ENCODE peak calls at places on chromosomes 12 and 14, in five cellular contexts. G is AG04450, Y is RWPE2, P is SJCRH30, N is fibroblast of lung. J is an unnamed sample.

GRCh38 chr14:91143862-91144261 is 30.0 kb downstream of the DGLUCY start:
- DNase-seq in Y (no peak), P (no peak), N (no peak), G (no peak), J (no peak)

GRCh38 chr12:2456813-2457186 is 338.0 kb upstream of the FKBP4 start:
- DNase-seq in G (no peak), Y (peak; percentile 45), P (no peak), N (no peak), J (no peak)

GRCh38 chr12:67413577-67413976 is 144.4 kb downstream of the CAND1 start:
- DNase-seq in G (no peak), P (no peak), N (no peak), Y (no peak), J (no peak)

GRCh38 chr12:98418357-98419075 is 96.9 kb upstream of the TMPO start:
- DNase-seq in Y (peak; percentile 92), G (peak; percentile 83), P (peak; percentile 84), N (peak; percentile 99), J (no peak)

GRCh38 chr12:11658796-11659195 is 9.3 kb downstream of the ETV6 start:
- DNase-seq in P (no peak), N (peak; percentile 94), G (no peak), Y (no peak), J (no peak)

GRCh38 chr12:44317651-44318126 is 481.8 kb downstream of the TMEM117 start:
- DNase-seq in P (peak; percentile 13), N (peak; percentile 29), Y (no peak), G (peak; percentile 3), J (peak; percentile 40)

GRCh38 chr12:21502164-21502496 is 541 bp downstream of the GOLT1B start:
- DNase-seq in P (no peak), Y (no peak), G (no peak), N (peak; percentile 57), J (no peak)

GRCh38 chr14:90281261-90281660 is 24.9 kb downstream of the PSMC1 start:
- DNase-seq in N (peak; percentile 90), Y (no peak), P (no peak), G (peak; percentile 26), J (no peak)

GRCh38 chr12:88639361-88639760 is 59.1 kb upstream of the KITLG start:
- DNase-seq in P (peak; percentile 22), G (no peak), Y (no peak), N (peak; percentile 66), J (peak; percentile 11)

GRCh38 chr14:59463773-59464650 is 1.2 kb downstream of the GPR135 start:
- DNase-seq in P (no peak), N (peak; percentile 52), G (no peak), Y (no peak), J (no peak)

GRCh38 chr12:27711312-27711682 is 665 bp downstream of the MRPS35 start:
- DNase-seq in Y (no peak), P (no peak), G (no peak), N (peak; percentile 9), J (peak; percentile 14)

GRCh38 chr12:102376251-102376747 is 104.1 kb downstream of the IGF1 start:
- DNase-seq in G (no peak), Y (no peak), P (no peak), N (peak; percentile 34), J (no peak)

GRCh38 chr12:40157307-40157706 is 51.4 kb upstream of the SLC2A13 start:
- DNase-seq in Y (no peak), G (no peak), N (no peak), P (no peak), J (no peak)

GRCh38 chr12:80707126-80707829 is at the start of gene MYF6:
- DNase-seq in G (no peak), Y (no peak), N (no peak), P (no peak), J (no peak)

GRCh38 chr12:105555556-105555973 is 225.1 kb downstream of the C12orf75 start:
- DNase-seq in P (no peak), G (no peak), Y (no peak), N (peak; percentile 48), J (no peak)

GRCh38 chr14:51676549-51676948 is 24.8 kb downstream of the FRMD6 start:
- DNase-seq in N (peak; percentile 66), G (no peak), P (no peak), Y (no peak), J (no peak)

GRCh38 chr14:20601522-20601921 is 10.3 kb upstream of the RNASE12 start:
- DNase-seq in P (no peak), G (no peak), Y (no peak), N (no peak), J (no peak)

GRCh38 chr14:96261053-96261452 is 5.0 kb downstream of the BDKRB1 start:
- DNase-seq in G (no peak), N (no peak), Y (peak; percentile 16), P (no peak), J (no peak)

GRCh38 chr14:55807059-55807499 is 227.1 kb downstream of the KTN1 start:
- DNase-seq in N (peak; percentile 86), Y (peak; percentile 90), P (peak; percentile 75), G (no peak), J (no peak)

GRCh38 chr12:12004524-12004923 is 66.2 kb upstream of the BCL2L14 start:
- DNase-seq in G (no peak), P (no peak), N (no peak), Y (no peak), J (no peak)

GRCh38 chr12:80176706-80177105 is 77.4 kb downstream of the OTOGL start:
- DNase-seq in G (no peak), Y (no peak), P (no peak), N (no peak), J (no peak)

GRCh38 chr14:67285876-67286452 is 44.7 kb downstream of the PALS1 start:
- DNase-seq in P (no peak), N (peak; percentile 44), Y (no peak), G (peak; percentile 16), J (no peak)

GRCh38 chr14:102278631-102278935 is 26.4 kb downstream of the MOK start:
- DNase-seq in G (no peak), Y (no peak), N (no peak), P (no peak), J (no peak)

GRCh38 chr14:69059658-69060648 is 80.9 kb upstream of the ACTN1 start:
- DNase-seq in N (peak; percentile 98), G (peak; percentile 93), Y (no peak), P (no peak), J (no peak)

GRCh38 chr12:108838194-108839010 is 19.0 kb downstream of the SSH1 start:
- DNase-seq in N (peak; percentile 100), Y (peak; percentile 98), G (peak; percentile 100), P (peak; percentile 96), J (no peak)

GRCh38 chr12:106345739-106346138 is 11.8 kb upstream of the POLR3B start:
- DNase-seq in Y (no peak), N (peak; percentile 64), G (no peak), P (peak; percentile 23), J (peak; percentile 69)

GRCh38 chr12:53684654-53685220 is 8.9 kb upstream of the ATP5MC2 start:
- DNase-seq in Y (no peak), P (no peak), G (no peak), N (no peak), J (no peak)

GRCh38 chr14:85537526-85537925 is 7.6 kb downstream of the FLRT2 start:
- DNase-seq in N (no peak), G (no peak), P (no peak), Y (no peak), J (no peak)
- H3K4me3 ChIP-seq in N (no peak overlapping the region), G (no peak overlapping the region), P (no peak overlapping the region), Y (no peak overlapping the region), J (no peak overlapping the region)

GRCh38 chr12:51270067-51270846 is at the start of gene SMAGP:
- DNase-seq in G (no peak), N (peak; percentile 46), P (peak; percentile 63), Y (peak; percentile 77), J (peak; percentile 76)
- H3K27ac ChIP-seq in G (peak within 1 kb of the TSS; percentile 75), N (peak within 1 kb of the TSS; percentile 86), P (no peak within 1 kb of the TSS), Y (peak within 1 kb of the TSS; percentile 86), J (peak within 1 kb of the TSS; percentile 41)

DNA sequence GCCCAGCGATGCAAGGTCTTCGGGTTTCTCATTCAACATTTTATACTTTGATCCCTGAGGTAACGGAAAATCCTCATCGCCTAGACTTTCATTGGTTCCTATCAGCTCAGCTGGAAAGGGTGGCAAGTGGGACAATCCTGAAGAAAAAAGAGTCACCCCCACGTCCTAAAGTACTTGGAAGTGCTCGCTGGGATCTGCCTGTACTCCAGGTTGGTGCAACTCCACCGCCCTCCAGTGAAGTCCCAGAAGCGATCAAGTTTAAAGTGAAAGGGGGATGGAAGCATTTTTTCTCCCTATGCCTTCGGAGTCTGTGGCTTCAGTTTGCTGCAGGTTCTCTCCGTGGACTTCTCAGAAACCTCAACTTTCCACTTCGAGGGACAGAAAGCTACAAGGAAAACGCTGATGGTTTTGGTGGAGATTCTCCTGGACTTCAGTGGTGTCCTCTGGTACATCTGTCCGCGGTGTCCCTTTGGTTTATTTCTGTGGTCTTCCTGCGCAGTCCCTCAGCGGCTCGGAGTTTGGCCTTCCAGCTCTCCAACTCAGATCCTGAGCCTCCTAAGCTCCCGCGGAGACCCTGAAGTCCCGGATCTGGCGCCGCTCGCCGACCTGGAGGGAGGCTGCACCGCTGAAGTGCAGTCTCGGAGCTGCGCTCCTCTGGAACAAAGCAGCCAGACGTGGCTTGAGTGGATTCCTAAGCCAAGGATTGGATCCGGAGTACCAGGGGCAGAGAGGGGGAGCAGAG is 1.7 kb upstream of the LRFN5 start:
- DNase-seq in Y (no peak), P (peak; percentile 81), N (peak; percentile 89), G (peak; percentile 66), J (peak; percentile 48)
- H3K27me3 ChIP-seq in Y (peaks cover 85% of the 10 kb centered on the region), P (peaks cover 3% of the 10 kb centered on the region), N (peaks cover 12% of the 10 kb centered on the region), G (peaks cover 15% of the 10 kb centered on the region), J (peaks cover 77% of the 10 kb centered on the region)

GRCh38 chr12:5660271-5660670 is 228.4 kb downstream of the NTF3 start:
- DNase-seq in Y (no peak), P (no peak), G (no peak), N (no peak), J (no peak)

GRCh38 chr12:5665615-5666014 is 233.7 kb downstream of the NTF3 start:
- DNase-seq in G (no peak), P (no peak), Y (no peak), N (peak; percentile 84), J (no peak)

GRCh38 chr12:5656836-5657235 is 224.9 kb downstream of the NTF3 start:
- DNase-seq in G (no peak), P (peak; percentile 17), Y (no peak), N (peak; percentile 3), J (no peak)

GRCh38 chr12:5661820-5662219 is 229.9 kb downstream of the NTF3 start:
- DNase-seq in G (no peak), N (no peak), P (peak; percentile 79), Y (no peak), J (peak; percentile 73)
- H3K4me3 ChIP-seq in G (no peak overlapping the region), N (no peak overlapping the region), P (no peak overlapping the region), Y (no peak overlapping the region), J (no peak overlapping the region)

GRCh38 chr12:110658882-110659281 is 30.0 kb downstream of the HVCN1 start:
- DNase-seq in Y (no peak), N (no peak), P (no peak), G (no peak), J (no peak)
- H3K27ac ChIP-seq in Y (no peak overlapping the region), N (no peak overlapping the region), P (no peak overlapping the region), G (no peak overlapping the region), J (no peak overlapping the region)

GRCh38 chr14:77141592-77142288 is at the start of gene ZDHHC22:
- DNase-seq in N (no peak), G (no peak), Y (no peak), P (peak; percentile 83), J (peak; percentile 63)
- H3K27me3 ChIP-seq in N (peaks cover 60% of the 10 kb centered on the region), G (peaks cover 81% of the 10 kb centered on the region), Y (peaks cover 94% of the 10 kb centered on the region), P (no peaks in the 10 kb centered on the region), J (no peaks in the 10 kb centered on the region)

GRCh38 chr12:114404451-114405198 is 1.3 kb downstream of the TBX5 start:
- DNase-seq in P (no peak), N (no peak), G (no peak), Y (no peak), J (no peak)
- H3K4me3 ChIP-seq in P (no peak overlapping the region), N (peak overlapping the region; percentile 76), G (peak overlapping the region; percentile 83), Y (no peak overlapping the region), J (peak overlapping the region; percentile 58)

GRCh38 chr14:52988153-52988552 is 37.3 kb upstream of the FERMT2 start:
- DNase-seq in G (no peak), P (no peak), Y (no peak), N (no peak), J (no peak)
- H3K27ac ChIP-seq in G (no peak overlapping the region), P (no peak overlapping the region), Y (no peak overlapping the region), N (no peak overlapping the region), J (no peak overlapping the region)